ENCODE peak calls at places on chromosomes 4 and X, in five cellular contexts. U is CD4-positive, alpha-beta T cell; L is hepatocyte; A is BE2C; R is CD4-positive, alpha-beta memory T cell. V is an unnamed sample.

GRCh38 chrX:144732588-144732987 is 514.7 kb upstream of the SPANXN1 start:
- DNase-seq in U (no peak), L (no peak), A (no peak), R (no peak), V (no peak)

GRCh38 chr4:119299221-119300071 is 22.5 kb downstream of the FABP2 start:
- DNase-seq in U (no peak), L (peak; percentile 31), A (no peak), R (no peak), V (no peak)

GRCh38 chr4:139607302-139608060 is 51.5 kb upstream of the SETD7 start:
- DNase-seq in U (no peak), L (no peak), A (no peak), R (no peak), V (no peak)

GRCh38 chr4:165378763-165379631 is at the start of gene CPE:
- DNase-seq in U (peak; percentile 11), L (peak; percentile 93), A (peak; percentile 74), R (peak; percentile 40), V (peak; percentile 13)

GRCh38 chr4:37737456-37737855 is 51.3 kb upstream of the RELL1 start:
- DNase-seq in U (no peak), L (no peak), A (no peak), R (no peak), V (no peak)

GRCh38 chrX:13752141-13752540 is 17.6 kb downstream of the OFD1 start:
- DNase-seq in U (no peak), L (no peak), A (no peak), R (no peak), V (no peak)

GRCh38 chr4:152087335-152087734 is 326.5 kb upstream of the GATB start:
- DNase-seq in U (no peak), L (peak; percentile 58), A (no peak), R (no peak), V (no peak)

GRCh38 chr4:15963001-15963451 is at the start of gene FGFBP2:
- DNase-seq in U (peak; percentile 50), L (peak; percentile 73), A (peak; percentile 73), R (no peak), V (no peak)

GRCh38 chr4:56532239-56532638 is 26.6 kb downstream of the ARL9 start:
- DNase-seq in U (no peak), L (no peak), A (no peak), R (no peak), V (no peak)

GRCh38 chrX:140923118-140923517 is 79.3 kb upstream of the SPANXB1 start:
- DNase-seq in U (no peak), L (no peak), A (no peak), R (no peak), V (no peak)

GRCh38 chrX:2385224-2385623 is 115.6 kb downstream of the DHRSX start:
- DNase-seq in U (no peak), L (no peak), A (no peak), R (no peak), V (no peak)

GRCh38 chr4:174236359-174236758 is 47.1 kb downstream of the FBXO8 start:
- DNase-seq in U (no peak), L (no peak), A (no peak), R (no peak), V (no peak)

GRCh38 chrX:21131786-21132185 is 242.4 kb upstream of the CNKSR2 start:
- DNase-seq in U (no peak), L (no peak), A (no peak), R (no peak), V (no peak)

GRCh38 chrX:21131346-21131745 is 242.9 kb upstream of the CNKSR2 start:
- DNase-seq in U (no peak), L (no peak), A (no peak), R (no peak), V (no peak)

GRCh38 chrX:21132686-21133393 is 241.4 kb upstream of the CNKSR2 start:
- DNase-seq in U (no peak), L (no peak), A (no peak), R (no peak), V (no peak)
- H3K9me3 ChIP-seq in U (no peaks in the 10 kb centered on the region), L (no peaks in the 10 kb centered on the region), A (no peaks in the 10 kb centered on the region), R (no peaks in the 10 kb centered on the region), V (no peaks in the 10 kb centered on the region)

GRCh38 chr4:110621839-110622751 is 782 bp downstream of the PITX2 start:
- DNase-seq in U (no peak), L (no peak), A (no peak), R (no peak), V (no peak)

GRCh38 chr4:110620352-110621327 is 2.2 kb downstream of the PITX2 start:
- DNase-seq in U (no peak), L (peak; percentile 76), A (peak; percentile 57), R (no peak), V (no peak)

GRCh38 chr4:110619401-110620247 is 3.3 kb downstream of the PITX2 start:
- DNase-seq in U (no peak), L (no peak), A (no peak), R (no peak), V (no peak)

GRCh38 chr4:110622841-110623709 is at the start of gene PITX2:
- DNase-seq in U (no peak), L (peak; percentile 98), A (peak; percentile 94), R (no peak), V (no peak)

GRCh38 chr4:110621328-110621812 is 1.5 kb downstream of the PITX2 start:
- DNase-seq in U (no peak), L (no peak), A (no peak), R (no peak), V (no peak)
- H3K9me3 ChIP-seq in U (peaks cover 21% of the 10 kb centered on the region), L (no peaks in the 10 kb centered on the region), A (peaks cover 3% of the 10 kb centered on the region), R (no peaks in the 10 kb centered on the region), V (no peaks in the 10 kb centered on the region)

DNA sequence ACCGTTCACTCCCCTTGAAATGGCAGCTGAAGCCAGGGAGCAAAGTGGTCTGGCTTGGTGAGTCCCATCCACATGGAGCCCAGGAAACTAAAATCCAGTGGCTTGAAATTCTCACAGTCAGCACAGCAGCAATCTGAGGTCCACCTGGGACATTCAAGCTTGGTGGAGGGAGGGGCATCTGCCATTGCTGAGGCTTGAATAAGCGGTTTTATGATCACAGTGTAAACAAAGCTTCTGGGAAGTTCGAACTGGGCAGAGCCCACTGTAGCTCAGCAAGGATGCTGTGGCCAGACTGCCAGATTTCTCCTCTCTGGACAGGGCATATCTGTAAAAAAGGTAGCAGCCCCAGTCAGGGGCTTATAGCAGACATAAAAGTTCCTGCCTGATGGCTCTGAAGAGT is 15.5 kb upstream of the FAAH2 start:
- DNase-seq in U (no peak), L (no peak), A (no peak), R (no peak), V (no peak)
- H3K9me3 ChIP-seq in U (no peaks in the 10 kb centered on the region), L (peaks cover 6% of the 10 kb centered on the region), A (no peaks in the 10 kb centered on the region), R (no peaks in the 10 kb centered on the region), V (no peaks in the 10 kb centered on the region)

GRCh38 chr4:2324891-2325290 is 63.0 kb upstream of the MXD4 start:
- DNase-seq in U (no peak), L (no peak), A (no peak), R (no peak), V (no peak)
- H3K9me3 ChIP-seq in U (peaks cover 16% of the 10 kb centered on the region), L (peaks cover 8% of the 10 kb centered on the region), A (no peaks in the 10 kb centered on the region), R (no peaks in the 10 kb centered on the region), V (no peaks in the 10 kb centered on the region)

GRCh38 chr4:71907782-71908181 is 123.9 kb upstream of the GC start:
- DNase-seq in U (no peak), L (peak; percentile 30), A (no peak), R (no peak), V (no peak)

GRCh38 chr4:71906096-71906495 is 122.2 kb upstream of the GC start:
- DNase-seq in U (no peak), L (no peak), A (no peak), R (no peak), V (no peak)
- H3K9me3 ChIP-seq in U (no peaks in the 10 kb centered on the region), L (no peaks in the 10 kb centered on the region), A (no peaks in the 10 kb centered on the region), R (no peaks in the 10 kb centered on the region), V (no peaks in the 10 kb centered on the region)

DNA sequence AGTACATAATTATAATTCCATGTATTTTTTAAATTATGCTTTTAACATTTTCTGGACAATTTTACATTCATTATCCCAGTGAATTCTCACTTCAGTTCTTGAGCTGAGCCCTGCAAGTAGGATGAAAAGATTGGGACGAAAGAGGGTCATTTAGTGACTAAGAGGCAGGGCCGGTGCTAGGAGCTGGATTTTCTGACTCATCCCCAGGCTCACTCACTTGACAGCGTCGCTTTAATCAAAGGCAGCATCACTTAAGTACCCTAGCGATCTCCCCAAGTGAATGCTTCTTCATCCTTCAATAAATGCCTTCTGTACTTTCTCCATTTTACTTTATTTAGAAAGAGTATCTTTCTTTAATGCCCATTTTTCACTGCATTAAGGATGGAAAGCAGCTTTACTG is 263.6 kb downstream of the HS3ST1 start:
- DNase-seq in U (no peak), L (peak; percentile 24), A (no peak), R (no peak), V (no peak)
- H3K9me3 ChIP-seq in U (no peaks in the 10 kb centered on the region), L (no peaks in the 10 kb centered on the region), A (no peaks in the 10 kb centered on the region), R (no peaks in the 10 kb centered on the region), V (no peaks in the 10 kb centered on the region)

GRCh38 chr4:154064244-154064643 is 275.4 kb upstream of the SFRP2 start:
- DNase-seq in U (no peak), L (no peak), A (no peak), R (no peak), V (no peak)
- H3K9me3 ChIP-seq in U (peaks cover 32% of the 10 kb centered on the region), L (no peaks in the 10 kb centered on the region), A (no peaks in the 10 kb centered on the region), R (no peaks in the 10 kb centered on the region), V (no peaks in the 10 kb centered on the region)

DNA sequence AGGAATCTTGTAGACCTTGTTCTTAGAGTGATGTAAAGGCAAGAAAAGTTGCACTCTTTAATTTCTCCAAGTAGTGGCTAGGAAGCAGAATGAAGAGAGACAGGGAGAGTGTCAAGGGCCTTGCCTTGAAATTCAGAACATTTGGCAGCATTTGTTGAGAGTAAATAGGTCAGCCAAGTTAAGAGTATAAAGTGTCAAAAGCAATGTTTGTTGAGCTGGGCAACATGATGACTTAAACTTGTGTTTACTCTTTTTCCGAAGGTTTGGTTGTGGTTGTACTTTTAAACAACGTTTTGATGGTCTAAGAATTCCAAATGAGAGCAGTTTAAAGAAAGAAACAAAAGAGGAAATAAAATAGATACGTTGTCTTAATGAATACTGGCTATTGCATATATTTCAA is 105.7 kb downstream of the TENM3 start:
- DNase-seq in U (no peak), L (no peak), A (no peak), R (no peak), V (no peak)
- H3K9me3 ChIP-seq in U (no peaks in the 10 kb centered on the region), L (no peaks in the 10 kb centered on the region), A (no peaks in the 10 kb centered on the region), R (no peaks in the 10 kb centered on the region), V (no peaks in the 10 kb centered on the region)

GRCh38 chrX:153546386-153546785 is 28.9 kb downstream of the ATP2B3 start:
- DNase-seq in U (no peak), L (no peak), A (no peak), R (no peak), V (no peak)

GRCh38 chrX:153554519-153555167 is 37.2 kb downstream of the ATP2B3 start:
- DNase-seq in U (peak; percentile 40), L (peak; percentile 71), A (peak; percentile 74), R (peak; percentile 53), V (peak; percentile 23)

GRCh38 chrX:153549231-153549630 is 31.8 kb downstream of the ATP2B3 start:
- DNase-seq in U (no peak), L (no peak), A (no peak), R (no peak), V (no peak)

GRCh38 chrX:153549807-153550206 is 32.4 kb downstream of the ATP2B3 start:
- DNase-seq in U (no peak), L (no peak), A (no peak), R (no peak), V (no peak)

GRCh38 chrX:153551135-153551534 is 33.7 kb downstream of the ATP2B3 start:
- DNase-seq in U (no peak), L (no peak), A (no peak), R (no peak), V (no peak)
- H3K9me3 ChIP-seq in U (no peaks in the 10 kb centered on the region), L (no peaks in the 10 kb centered on the region), A (no peaks in the 10 kb centered on the region), R (no peaks in the 10 kb centered on the region), V (no peaks in the 10 kb centered on the region)